ENCODE peak calls at places on chromosome X, in seven cellular contexts. Z is ecto neural progenitor cell; L is activated CD8-positive, alpha-beta T cell treated with anti-CD3 and anti-CD28 coated beads for 36 hours; B is substantia nigra; V is activated CD4-positive, alpha-beta T cell treated with anti-CD3 and anti-CD28 coated beads, Interleukin-2, amount 10 ng/mL, durations not matched to agents 7 days and 5 days; U is central memory CD4-positive, alpha-beta T cell; X is A549. I is an unnamed sample.

GRCh38 chrX:124263743-124264142 is 68.7 kb upstream of the TEX13D start:
- DNase-seq in V (no peak), Z (no peak), X (no peak), L (no peak), B (no peak), U (no peak), I (no peak)

GRCh38 chrX:8849945-8850344 is 48.8 kb upstream of the FAM9A start:
- DNase-seq in Z (no peak), X (no peak), V (no peak), B (no peak), L (no peak), U (no peak), I (no peak)

GRCh38 chrX:120794525-120794975 is 81.1 kb downstream of the CT47B1 start:
- DNase-seq in B (no peak), Z (no peak), X (no peak), L (no peak), V (no peak), U (no peak), I (no peak)

GRCh38 chrX:21933077-21933476 is 7.4 kb upstream of the SMS start:
- DNase-seq in V (no peak), B (no peak), U (no peak), L (no peak), Z (no peak), X (no peak), I (no peak)

GRCh38 chrX:45756562-45756961 is 555.9 kb upstream of the DIPK2B start:
- DNase-seq in X (no peak), Z (no peak), B (no peak), U (no peak), V (peak; percentile 17), L (no peak), I (no peak)

GRCh38 chrX:352181-352580 is 33.6 kb upstream of the GTPBP6 start:
- DNase-seq in V (no peak), Z (no peak), U (no peak), B (no peak), L (no peak), X (no peak), I (no peak)

GRCh38 chrX:45353462-45353861 is 152.8 kb upstream of the DIPK2B start:
- DNase-seq in X (no peak), Z (no peak), U (no peak), B (no peak), V (no peak), L (no peak), I (peak; percentile 51)

GRCh38 chrX:114075073-114075673 is 508.7 kb upstream of the HTR2C start:
- DNase-seq in Z (no peak), X (no peak), U (no peak), V (no peak), B (no peak), L (no peak), I (no peak)

GRCh38 chrX:49701948-49702347 is 6.2 kb upstream of the PAGE1 start:
- DNase-seq in B (no peak), U (no peak), L (no peak), V (no peak), Z (no peak), X (no peak), I (no peak)

GRCh38 chrX:66074920-66075879 is 35.3 kb upstream of the VSIG4 start:
- DNase-seq in B (peak; percentile 12), U (peak; percentile 6), V (peak; percentile 42), L (peak; percentile 50), Z (no peak), X (no peak), I (no peak)

GRCh38 chrX:72349190-72349589 is 43.5 kb upstream of the CITED1 start:
- DNase-seq in B (no peak), V (no peak), X (no peak), Z (no peak), U (no peak), L (peak; percentile 24), I (no peak)

GRCh38 chrX:38282044-38282443 is 45.3 kb downstream of the RPGR start:
- DNase-seq in Z (no peak), U (no peak), X (no peak), B (no peak), V (no peak), L (no peak), I (no peak)

GRCh38 chrX:48493890-48494364 is 14.9 kb upstream of the PORCN start:
- DNase-seq in Z (peak; percentile 68), V (peak; percentile 16), X (no peak), U (no peak), B (peak; percentile 56), L (peak; percentile 41), I (no peak)

GRCh38 chrX:88284844-88285243 is 462.2 kb upstream of the CPXCR1 start:
- DNase-seq in L (no peak), Z (no peak), U (no peak), V (no peak), X (no peak), B (no peak), I (no peak)

GRCh38 chrX:31870267-31870666 is 798.4 kb upstream of the FTHL17 start:
- DNase-seq in X (no peak), L (no peak), U (no peak), B (no peak), Z (no peak), V (no peak), I (no peak)

GRCh38 chrX:151537572-151537971 is 25.9 kb upstream of the PASD1 start:
- DNase-seq in B (no peak), Z (no peak), L (no peak), U (no peak), V (no peak), X (no peak), I (no peak)

GRCh38 chrX:2348225-2348624 is 152.6 kb downstream of the DHRSX start:
- DNase-seq in Z (peak; percentile 57), X (no peak), L (no peak), U (no peak), B (no peak), V (no peak), I (no peak)

GRCh38 chrX:1207496-1208025 is 4.9 kb downstream of the CRLF2 start:
- DNase-seq in B (no peak), X (no peak), L (no peak), Z (no peak), V (no peak), U (no peak), I (no peak)

GRCh38 chrX:155070038-155070437 is 898 bp downstream of the CMC4 start:
- DNase-seq in L (peak; percentile 10), B (no peak), U (no peak), Z (no peak), V (no peak), X (no peak), I (no peak)

GRCh38 chrX:47608130-47608810 is 11.4 kb downstream of the SYN1 start:
- DNase-seq in X (no peak), L (no peak), B (no peak), Z (no peak), U (no peak), V (no peak), I (no peak)

GRCh38 chrX:39907964-39908616 is 189.7 kb downstream of the BCOR start:
- DNase-seq in Z (no peak), V (no peak), X (peak; percentile 87), L (peak; percentile 21), U (no peak), B (peak; percentile 34), I (peak; percentile 79)

GRCh38 chrX:18856645-18856997 is 127.3 kb downstream of the PHKA2 start:
- DNase-seq in Z (no peak), B (no peak), V (no peak), U (no peak), X (no peak), L (no peak), I (no peak)

GRCh38 chrX:22118161-22118830 is 86.2 kb downstream of the PHEX start:
- DNase-seq in Z (no peak), V (no peak), L (peak; percentile 14), B (no peak), X (peak; percentile 33), U (no peak), I (no peak)

GRCh38 chrX:45851434-45851991 is 650.8 kb upstream of the DIPK2B start:
- DNase-seq in L (peak; percentile 71), X (peak; percentile 50), V (peak; percentile 53), Z (peak; percentile 74), B (no peak), U (peak; percentile 33), I (no peak)

GRCh38 chrX:48357681-48358080 is 1.2 kb upstream of the SSX3 start:
- DNase-seq in B (no peak), L (no peak), U (no peak), X (no peak), Z (no peak), V (no peak), I (no peak)

GRCh38 chrX:150035531-150035930 is 97.2 kb upstream of the EOLA2 start:
- DNase-seq in V (no peak), Z (no peak), X (peak; percentile 27), U (no peak), L (no peak), B (no peak), I (no peak)